ENCODE peak calls at places on chromosomes 12 and 14, in ten cellular contexts. One of them, this sample, is unnamed.

GRCh38 chr14:20327005-20327869 is 5.8 kb downstream of the CCNB1IP1 start:
- DNase-seq in naive thymus-derived CD4-positive, alpha-beta T cell: peak; percentile 44
- DNase-seq in SK-MEL-5: peak; percentile 80
- DNase-seq in fibroblast of the aortic adventitia: peak; percentile 83
- DNase-seq in NCI-H1105 treated with DMSO at 0.1 percent for 48 hours: peak; percentile 81
- DNase-seq in stimulated activated CD4-positive, alpha-beta T cell treated with anti-CD3 and anti-CD28 coated beads, Interleukin-4, amount 100 ng/mL, for 4 hours: no peak
- DNase-seq in posterior cingulate gyrus: no peak
- DNase-seq in Karpas-422: peak; percentile 90
- DNase-seq in prostate gland: peak; percentile 32
- DNase-seq in HuH-7: peak; percentile 51
- DNase-seq in this sample: peak; percentile 58

GRCh38 chr12:69274861-69275260 is 35.5 kb downstream of the CPSF6 start:
- DNase-seq in naive thymus-derived CD4-positive, alpha-beta T cell: no peak
- DNase-seq in SK-MEL-5: no peak
- DNase-seq in fibroblast of the aortic adventitia: peak; percentile 44
- DNase-seq in NCI-H1105 treated with DMSO at 0.1 percent for 48 hours: no peak
- DNase-seq in stimulated activated CD4-positive, alpha-beta T cell treated with anti-CD3 and anti-CD28 coated beads, Interleukin-4, amount 100 ng/mL, for 4 hours: no peak
- DNase-seq in posterior cingulate gyrus: no peak
- DNase-seq in Karpas-422: no peak
- DNase-seq in prostate gland: no peak
- DNase-seq in HuH-7: no peak
- DNase-seq in this sample: no peak

GRCh38 chr12:65638324-65638723 is 186.0 kb upstream of the HMGA2 start:
- DNase-seq in naive thymus-derived CD4-positive, alpha-beta T cell: no peak
- DNase-seq in SK-MEL-5: no peak
- DNase-seq in fibroblast of the aortic adventitia: no peak
- DNase-seq in NCI-H1105 treated with DMSO at 0.1 percent for 48 hours: no peak
- DNase-seq in stimulated activated CD4-positive, alpha-beta T cell treated with anti-CD3 and anti-CD28 coated beads, Interleukin-4, amount 100 ng/mL, for 4 hours: no peak
- DNase-seq in posterior cingulate gyrus: no peak
- DNase-seq in Karpas-422: no peak
- DNase-seq in prostate gland: no peak
- DNase-seq in HuH-7: no peak
- DNase-seq in this sample: no peak

GRCh38 chr14:37681486-37681885 is 86.1 kb downstream of the TTC6 start:
- DNase-seq in naive thymus-derived CD4-positive, alpha-beta T cell: no peak
- DNase-seq in SK-MEL-5: no peak
- DNase-seq in fibroblast of the aortic adventitia: no peak
- DNase-seq in NCI-H1105 treated with DMSO at 0.1 percent for 48 hours: no peak
- DNase-seq in stimulated activated CD4-positive, alpha-beta T cell treated with anti-CD3 and anti-CD28 coated beads, Interleukin-4, amount 100 ng/mL, for 4 hours: no peak
- DNase-seq in posterior cingulate gyrus: no peak
- DNase-seq in Karpas-422: no peak
- DNase-seq in prostate gland: no peak
- DNase-seq in HuH-7: no peak
- DNase-seq in this sample: no peak

GRCh38 chr12:21913823-21914222 is 27.4 kb downstream of the ABCC9 start:
- DNase-seq in naive thymus-derived CD4-positive, alpha-beta T cell: no peak
- DNase-seq in SK-MEL-5: no peak
- DNase-seq in fibroblast of the aortic adventitia: peak; percentile 66
- DNase-seq in NCI-H1105 treated with DMSO at 0.1 percent for 48 hours: no peak
- DNase-seq in stimulated activated CD4-positive, alpha-beta T cell treated with anti-CD3 and anti-CD28 coated beads, Interleukin-4, amount 100 ng/mL, for 4 hours: no peak
- DNase-seq in posterior cingulate gyrus: no peak
- DNase-seq in Karpas-422: no peak
- DNase-seq in prostate gland: no peak
- DNase-seq in HuH-7: no peak
- DNase-seq in this sample: no peak

GRCh38 chr14:43116341-43116740 is 1390.7 kb downstream of the FSCB start:
- DNase-seq in naive thymus-derived CD4-positive, alpha-beta T cell: no peak
- DNase-seq in SK-MEL-5: no peak
- DNase-seq in fibroblast of the aortic adventitia: no peak
- DNase-seq in NCI-H1105 treated with DMSO at 0.1 percent for 48 hours: no peak
- DNase-seq in stimulated activated CD4-positive, alpha-beta T cell treated with anti-CD3 and anti-CD28 coated beads, Interleukin-4, amount 100 ng/mL, for 4 hours: no peak
- DNase-seq in posterior cingulate gyrus: no peak
- DNase-seq in Karpas-422: no peak
- DNase-seq in prostate gland: no peak
- DNase-seq in HuH-7: no peak
- DNase-seq in this sample: no peak

GRCh38 chr12:50195832-50196231 is 28.7 kb upstream of the CERS5 start:
- DNase-seq in naive thymus-derived CD4-positive, alpha-beta T cell: no peak
- DNase-seq in SK-MEL-5: no peak
- DNase-seq in fibroblast of the aortic adventitia: no peak
- DNase-seq in NCI-H1105 treated with DMSO at 0.1 percent for 48 hours: peak; percentile 20
- DNase-seq in stimulated activated CD4-positive, alpha-beta T cell treated with anti-CD3 and anti-CD28 coated beads, Interleukin-4, amount 100 ng/mL, for 4 hours: no peak
- DNase-seq in posterior cingulate gyrus: no peak
- DNase-seq in Karpas-422: no peak
- DNase-seq in prostate gland: peak; percentile 16
- DNase-seq in HuH-7: no peak
- DNase-seq in this sample: no peak

GRCh38 chr14:38248629-38249028 is 7.3 kb downstream of the CLEC14A start:
- DNase-seq in naive thymus-derived CD4-positive, alpha-beta T cell: no peak
- DNase-seq in SK-MEL-5: peak; percentile 3
- DNase-seq in fibroblast of the aortic adventitia: no peak
- DNase-seq in NCI-H1105 treated with DMSO at 0.1 percent for 48 hours: no peak
- DNase-seq in stimulated activated CD4-positive, alpha-beta T cell treated with anti-CD3 and anti-CD28 coated beads, Interleukin-4, amount 100 ng/mL, for 4 hours: no peak
- DNase-seq in posterior cingulate gyrus: no peak
- DNase-seq in Karpas-422: peak; percentile 73
- DNase-seq in prostate gland: no peak
- DNase-seq in HuH-7: no peak
- DNase-seq in this sample: no peak

GRCh38 chr12:65620026-65620425 is 204.3 kb upstream of the HMGA2 start:
- DNase-seq in naive thymus-derived CD4-positive, alpha-beta T cell: no peak
- DNase-seq in SK-MEL-5: no peak
- DNase-seq in fibroblast of the aortic adventitia: no peak
- DNase-seq in NCI-H1105 treated with DMSO at 0.1 percent for 48 hours: no peak
- DNase-seq in stimulated activated CD4-positive, alpha-beta T cell treated with anti-CD3 and anti-CD28 coated beads, Interleukin-4, amount 100 ng/mL, for 4 hours: no peak
- DNase-seq in posterior cingulate gyrus: no peak
- DNase-seq in Karpas-422: no peak
- DNase-seq in prostate gland: no peak
- DNase-seq in HuH-7: no peak
- DNase-seq in this sample: no peak

GRCh38 chr12:34402228-34402898 is 380.1 kb downstream of the ALG10 start:
- DNase-seq in naive thymus-derived CD4-positive, alpha-beta T cell: no peak
- DNase-seq in SK-MEL-5: no peak
- DNase-seq in fibroblast of the aortic adventitia: no peak
- DNase-seq in NCI-H1105 treated with DMSO at 0.1 percent for 48 hours: no peak
- DNase-seq in stimulated activated CD4-positive, alpha-beta T cell treated with anti-CD3 and anti-CD28 coated beads, Interleukin-4, amount 100 ng/mL, for 4 hours: no peak
- DNase-seq in posterior cingulate gyrus: peak; percentile 5
- DNase-seq in Karpas-422: no peak
- DNase-seq in prostate gland: peak; percentile 1
- DNase-seq in HuH-7: no peak
- DNase-seq in this sample: no peak

GRCh38 chr14:77523109-77523508 is 24.5 kb upstream of the ISM2 start:
- DNase-seq in naive thymus-derived CD4-positive, alpha-beta T cell: no peak
- DNase-seq in SK-MEL-5: no peak
- DNase-seq in fibroblast of the aortic adventitia: no peak
- DNase-seq in NCI-H1105 treated with DMSO at 0.1 percent for 48 hours: no peak
- DNase-seq in stimulated activated CD4-positive, alpha-beta T cell treated with anti-CD3 and anti-CD28 coated beads, Interleukin-4, amount 100 ng/mL, for 4 hours: no peak
- DNase-seq in posterior cingulate gyrus: no peak
- DNase-seq in Karpas-422: no peak
- DNase-seq in prostate gland: no peak
- DNase-seq in HuH-7: no peak
- DNase-seq in this sample: no peak

GRCh38 chr12:34390171-34390841 is 368.0 kb downstream of the ALG10 start:
- DNase-seq in naive thymus-derived CD4-positive, alpha-beta T cell: no peak
- DNase-seq in SK-MEL-5: no peak
- DNase-seq in fibroblast of the aortic adventitia: no peak
- DNase-seq in NCI-H1105 treated with DMSO at 0.1 percent for 48 hours: no peak
- DNase-seq in stimulated activated CD4-positive, alpha-beta T cell treated with anti-CD3 and anti-CD28 coated beads, Interleukin-4, amount 100 ng/mL, for 4 hours: no peak
- DNase-seq in posterior cingulate gyrus: no peak
- DNase-seq in Karpas-422: no peak
- DNase-seq in prostate gland: no peak
- DNase-seq in HuH-7: no peak
- DNase-seq in this sample: no peak

GRCh38 chr12:114174326-114174725 is 208.2 kb upstream of the RBM19 start:
- DNase-seq in naive thymus-derived CD4-positive, alpha-beta T cell: no peak
- DNase-seq in SK-MEL-5: no peak
- DNase-seq in fibroblast of the aortic adventitia: no peak
- DNase-seq in NCI-H1105 treated with DMSO at 0.1 percent for 48 hours: no peak
- DNase-seq in stimulated activated CD4-positive, alpha-beta T cell treated with anti-CD3 and anti-CD28 coated beads, Interleukin-4, amount 100 ng/mL, for 4 hours: no peak
- DNase-seq in posterior cingulate gyrus: no peak
- DNase-seq in Karpas-422: no peak
- DNase-seq in prostate gland: no peak
- DNase-seq in HuH-7: no peak
- DNase-seq in this sample: no peak

GRCh38 chr14:68535404-68536024 is 257.4 kb downstream of the ZFP36L1 start:
- DNase-seq in naive thymus-derived CD4-positive, alpha-beta T cell: no peak
- DNase-seq in SK-MEL-5: no peak
- DNase-seq in fibroblast of the aortic adventitia: peak; percentile 89
- DNase-seq in NCI-H1105 treated with DMSO at 0.1 percent for 48 hours: no peak
- DNase-seq in stimulated activated CD4-positive, alpha-beta T cell treated with anti-CD3 and anti-CD28 coated beads, Interleukin-4, amount 100 ng/mL, for 4 hours: no peak
- DNase-seq in posterior cingulate gyrus: no peak
- DNase-seq in Karpas-422: no peak
- DNase-seq in prostate gland: no peak
- DNase-seq in HuH-7: no peak
- DNase-seq in this sample: no peak

GRCh38 chr12:54958048-54958658 is 26.4 kb downstream of the TESPA1 start:
- DNase-seq in naive thymus-derived CD4-positive, alpha-beta T cell: peak; percentile 28
- DNase-seq in SK-MEL-5: peak; percentile 81
- DNase-seq in fibroblast of the aortic adventitia: peak; percentile 86
- DNase-seq in NCI-H1105 treated with DMSO at 0.1 percent for 48 hours: peak; percentile 55
- DNase-seq in stimulated activated CD4-positive, alpha-beta T cell treated with anti-CD3 and anti-CD28 coated beads, Interleukin-4, amount 100 ng/mL, for 4 hours: peak; percentile 51
- DNase-seq in posterior cingulate gyrus: no peak
- DNase-seq in Karpas-422: peak; percentile 73
- DNase-seq in prostate gland: peak; percentile 48
- DNase-seq in HuH-7: peak; percentile 30
- DNase-seq in this sample: peak; percentile 31

GRCh38 chr14:103072595-103073366 is 11.2 kb upstream of the LBHD2 start:
- DNase-seq in naive thymus-derived CD4-positive, alpha-beta T cell: no peak
- DNase-seq in SK-MEL-5: no peak
- DNase-seq in fibroblast of the aortic adventitia: no peak
- DNase-seq in NCI-H1105 treated with DMSO at 0.1 percent for 48 hours: no peak
- DNase-seq in stimulated activated CD4-positive, alpha-beta T cell treated with anti-CD3 and anti-CD28 coated beads, Interleukin-4, amount 100 ng/mL, for 4 hours: no peak
- DNase-seq in posterior cingulate gyrus: no peak
- DNase-seq in Karpas-422: no peak
- DNase-seq in prostate gland: no peak
- DNase-seq in HuH-7: no peak
- DNase-seq in this sample: no peak

GRCh38 chr14:106694638-106695393 is 1168.4 kb downstream of the TMEM121 start:
- DNase-seq in naive thymus-derived CD4-positive, alpha-beta T cell: peak; percentile 49
- DNase-seq in SK-MEL-5: no peak
- DNase-seq in fibroblast of the aortic adventitia: no peak
- DNase-seq in NCI-H1105 treated with DMSO at 0.1 percent for 48 hours: peak; percentile 41
- DNase-seq in stimulated activated CD4-positive, alpha-beta T cell treated with anti-CD3 and anti-CD28 coated beads, Interleukin-4, amount 100 ng/mL, for 4 hours: peak; percentile 55
- DNase-seq in posterior cingulate gyrus: no peak
- DNase-seq in Karpas-422: no peak
- DNase-seq in prostate gland: no peak
- DNase-seq in HuH-7: no peak
- DNase-seq in this sample: peak; percentile 37

GRCh38 chr12:129961856-129962255 is 58.0 kb upstream of the TMEM132D start:
- DNase-seq in naive thymus-derived CD4-positive, alpha-beta T cell: no peak
- DNase-seq in SK-MEL-5: no peak
- DNase-seq in fibroblast of the aortic adventitia: no peak
- DNase-seq in NCI-H1105 treated with DMSO at 0.1 percent for 48 hours: no peak
- DNase-seq in stimulated activated CD4-positive, alpha-beta T cell treated with anti-CD3 and anti-CD28 coated beads, Interleukin-4, amount 100 ng/mL, for 4 hours: no peak
- DNase-seq in posterior cingulate gyrus: no peak
- DNase-seq in Karpas-422: no peak
- DNase-seq in prostate gland: no peak
- DNase-seq in HuH-7: no peak
- DNase-seq in this sample: no peak

GRCh38 chr12:8784464-8784863 is 38.0 kb upstream of the A2ML1 start:
- DNase-seq in naive thymus-derived CD4-positive, alpha-beta T cell: no peak
- DNase-seq in SK-MEL-5: peak; percentile 55
- DNase-seq in fibroblast of the aortic adventitia: no peak
- DNase-seq in NCI-H1105 treated with DMSO at 0.1 percent for 48 hours: no peak
- DNase-seq in stimulated activated CD4-positive, alpha-beta T cell treated with anti-CD3 and anti-CD28 coated beads, Interleukin-4, amount 100 ng/mL, for 4 hours: no peak
- DNase-seq in posterior cingulate gyrus: no peak
- DNase-seq in Karpas-422: no peak
- DNase-seq in prostate gland: no peak
- DNase-seq in HuH-7: no peak
- DNase-seq in this sample: no peak

GRCh38 chr12:117679776-117680175 is 289.0 kb downstream of the KSR2 start:
- DNase-seq in naive thymus-derived CD4-positive, alpha-beta T cell: no peak
- DNase-seq in SK-MEL-5: no peak
- DNase-seq in fibroblast of the aortic adventitia: no peak
- DNase-seq in NCI-H1105 treated with DMSO at 0.1 percent for 48 hours: no peak
- DNase-seq in stimulated activated CD4-positive, alpha-beta T cell treated with anti-CD3 and anti-CD28 coated beads, Interleukin-4, amount 100 ng/mL, for 4 hours: no peak
- DNase-seq in posterior cingulate gyrus: no peak
- DNase-seq in Karpas-422: no peak
- DNase-seq in prostate gland: no peak
- DNase-seq in HuH-7: no peak
- DNase-seq in this sample: no peak

GRCh38 chr14:67387195-67387594 is 24.8 kb downstream of the PLEK2 start:
- DNase-seq in naive thymus-derived CD4-positive, alpha-beta T cell: no peak
- DNase-seq in SK-MEL-5: no peak
- DNase-seq in fibroblast of the aortic adventitia: peak; percentile 20
- DNase-seq in NCI-H1105 treated with DMSO at 0.1 percent for 48 hours: no peak
- DNase-seq in stimulated activated CD4-positive, alpha-beta T cell treated with anti-CD3 and anti-CD28 coated beads, Interleukin-4, amount 100 ng/mL, for 4 hours: no peak
- DNase-seq in posterior cingulate gyrus: no peak
- DNase-seq in Karpas-422: no peak
- DNase-seq in prostate gland: no peak
- DNase-seq in HuH-7: no peak
- DNase-seq in this sample: no peak

GRCh38 chr12:51827925-51828818 is 20.3 kb downstream of the FIGNL2 start:
- DNase-seq in naive thymus-derived CD4-positive, alpha-beta T cell: no peak
- DNase-seq in SK-MEL-5: no peak
- DNase-seq in fibroblast of the aortic adventitia: peak; percentile 47
- DNase-seq in NCI-H1105 treated with DMSO at 0.1 percent for 48 hours: no peak
- DNase-seq in stimulated activated CD4-positive, alpha-beta T cell treated with anti-CD3 and anti-CD28 coated beads, Interleukin-4, amount 100 ng/mL, for 4 hours: peak; percentile 68
- DNase-seq in posterior cingulate gyrus: no peak
- DNase-seq in Karpas-422: no peak
- DNase-seq in prostate gland: no peak
- DNase-seq in HuH-7: peak; percentile 55
- DNase-seq in this sample: no peak